ENCODE peak calls at places on chromosomes 7 and 10, in four cellular contexts. N, F, X and I are unnamed samples.

GRCh38 chr7:31443457-31443856 is 70.4 kb upstream of the ITPRID1 start:
- DNase-seq in N (no peak), F (peak; percentile 55), X (no peak), I (peak; percentile 61)

GRCh38 chr10:44651395-44651661 is 259.8 kb upstream of the TMEM72 start:
- DNase-seq in N (no peak), F (no peak), X (no peak), I (no peak)

GRCh38 chr10:49608925-49609282 is 1.2 kb upstream of the SLC18A3 start:
- DNase-seq in N (no peak), F (no peak), X (no peak), I (no peak)

GRCh38 chr7:157834501-157835143 is 497.8 kb downstream of the DNAJB6 start:
- DNase-seq in N (no peak), F (no peak), X (no peak), I (no peak)

GRCh38 chr7:156251861-156252260 is 388.7 kb upstream of the RNF32 start:
- DNase-seq in N (no peak), F (no peak), X (no peak), I (no peak)

GRCh38 chr7:131327049-131327625 is 539 bp upstream of the MKLN1 start:
- DNase-seq in N (peak; percentile 48), F (peak; percentile 74), X (peak; percentile 47), I (peak; percentile 63)

GRCh38 chr10:44723654-44724053 is 187.5 kb upstream of the TMEM72 start:
- DNase-seq in N (peak; percentile 35), F (peak; percentile 28), X (no peak), I (no peak)

GRCh38 chr7:120805636-120806388 is 52.1 kb downstream of the TSPAN12 start:
- DNase-seq in N (peak; percentile 56), F (peak; percentile 71), X (peak; percentile 47), I (peak; percentile 74)

GRCh38 chr10:46247808-46248569 is 38.8 kb upstream of the ANTXRL start:
- DNase-seq in N (no peak), F (no peak), X (no peak), I (no peak)

GRCh38 chr7:22433710-22434460 is 66.1 kb downstream of the STEAP1B start:
- DNase-seq in N (peak; percentile 40), F (peak; percentile 57), X (no peak), I (no peak)

GRCh38 chr7:68146970-68147369 is 1150.3 kb downstream of the TYW1 start:
- DNase-seq in N (no peak), F (no peak), X (no peak), I (no peak)

GRCh38 chr7:66236713-66237303 is 31.7 kb downstream of the TPST1 start:
- DNase-seq in N (no peak), F (no peak), X (no peak), I (no peak)

GRCh38 chr7:78326870-78327269 is 528.3 kb downstream of the PHTF2 start:
- DNase-seq in N (peak; percentile 12), F (no peak), X (peak; percentile 1), I (no peak)

GRCh38 chr10:92363498-92363897 is 72.5 kb downstream of the MARCHF5 start:
- DNase-seq in N (no peak), F (no peak), X (no peak), I (no peak)

DNA sequence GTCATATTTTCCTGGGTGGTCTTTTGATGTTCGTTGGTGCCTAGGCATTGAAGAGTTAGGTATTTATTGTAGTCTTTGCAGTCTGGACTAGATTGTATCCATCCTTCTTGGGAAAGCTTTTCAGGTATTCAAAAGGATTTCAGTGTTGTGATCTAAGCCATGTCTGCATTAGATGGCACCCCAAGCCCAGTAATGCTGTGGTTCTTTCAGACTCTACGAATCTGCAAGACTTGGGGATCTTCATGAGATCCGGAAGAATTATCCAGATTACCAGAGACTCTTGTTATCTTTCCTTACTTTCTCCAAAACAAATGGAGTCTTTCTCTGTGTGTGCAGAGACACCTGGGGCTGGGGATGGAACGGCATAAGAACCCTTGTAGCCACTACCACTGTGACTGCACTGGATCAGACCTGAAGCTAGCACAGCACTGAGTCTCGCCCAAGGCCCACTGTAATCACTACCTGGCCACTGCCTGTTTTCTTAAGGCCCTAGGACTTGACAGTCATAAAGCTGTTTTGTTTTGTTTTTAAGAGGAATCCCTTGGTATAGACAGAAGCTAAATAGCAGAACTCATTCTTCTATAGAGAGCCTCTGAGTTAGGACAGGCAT is 75.5 kb downstream of the MARCHF5 start:
- DNase-seq in N (no peak), F (no peak), X (no peak), I (no peak)
- TF ChIP-seq CTCF in N (no peak), F (no peak), X (no peak), I (no peak)

DNA sequence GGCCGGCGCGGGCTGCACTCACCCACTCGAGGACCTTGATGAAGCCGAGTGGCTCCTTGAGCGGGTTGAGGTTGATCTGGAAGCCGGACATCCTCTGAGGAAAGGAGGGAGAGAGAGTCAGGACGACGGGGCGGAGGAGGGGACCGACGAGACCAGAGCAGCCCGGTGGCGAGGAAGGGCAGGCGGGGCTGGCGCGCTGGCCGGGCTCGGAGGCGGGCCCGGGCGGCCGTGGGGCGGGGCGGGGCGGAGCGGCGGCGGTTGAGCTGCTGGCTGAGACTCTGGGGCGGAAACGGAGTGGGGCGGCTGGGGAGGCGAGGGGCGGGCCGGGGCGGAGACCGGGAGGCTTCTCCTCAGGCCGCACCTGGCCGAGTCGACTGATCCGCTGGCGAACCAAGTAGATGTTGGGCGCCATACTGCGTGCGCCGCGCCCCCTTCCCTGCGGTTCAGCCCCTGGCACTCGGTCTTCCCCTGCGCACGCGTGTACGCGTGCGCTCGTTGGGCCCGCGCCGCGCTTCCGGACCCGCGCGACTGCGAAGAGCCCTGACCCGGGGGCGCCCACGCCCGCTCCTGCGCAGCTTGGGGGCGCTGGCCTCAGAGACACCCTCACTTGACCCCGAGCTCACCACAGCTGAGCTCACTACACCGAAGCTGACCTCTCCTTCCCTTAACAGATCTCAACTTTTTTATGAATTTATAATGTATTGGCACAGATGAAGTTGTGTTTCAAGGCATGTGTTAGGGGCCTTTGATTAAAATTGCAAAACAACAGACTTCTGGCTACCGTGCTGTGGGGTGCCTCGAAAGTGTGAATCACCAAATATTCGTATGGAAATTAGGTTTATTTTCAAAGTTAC is at the start of gene SYPL1:
- DNase-seq in N (peak; percentile 93), F (peak; percentile 89), X (peak; percentile 51), I (peak; percentile 97)
- TF ChIP-seq CTCF in N (peak; percentile 21), F (no peak), X (no peak), I (no peak)

GRCh38 chr10:5199398-5199797 is 2.8 kb downstream of the AKR1C4 start:
- DNase-seq in N (no peak), F (no peak), X (no peak), I (no peak)
- TF ChIP-seq CTCF in N (no peak), F (no peak), X (no peak), I (no peak)

DNA sequence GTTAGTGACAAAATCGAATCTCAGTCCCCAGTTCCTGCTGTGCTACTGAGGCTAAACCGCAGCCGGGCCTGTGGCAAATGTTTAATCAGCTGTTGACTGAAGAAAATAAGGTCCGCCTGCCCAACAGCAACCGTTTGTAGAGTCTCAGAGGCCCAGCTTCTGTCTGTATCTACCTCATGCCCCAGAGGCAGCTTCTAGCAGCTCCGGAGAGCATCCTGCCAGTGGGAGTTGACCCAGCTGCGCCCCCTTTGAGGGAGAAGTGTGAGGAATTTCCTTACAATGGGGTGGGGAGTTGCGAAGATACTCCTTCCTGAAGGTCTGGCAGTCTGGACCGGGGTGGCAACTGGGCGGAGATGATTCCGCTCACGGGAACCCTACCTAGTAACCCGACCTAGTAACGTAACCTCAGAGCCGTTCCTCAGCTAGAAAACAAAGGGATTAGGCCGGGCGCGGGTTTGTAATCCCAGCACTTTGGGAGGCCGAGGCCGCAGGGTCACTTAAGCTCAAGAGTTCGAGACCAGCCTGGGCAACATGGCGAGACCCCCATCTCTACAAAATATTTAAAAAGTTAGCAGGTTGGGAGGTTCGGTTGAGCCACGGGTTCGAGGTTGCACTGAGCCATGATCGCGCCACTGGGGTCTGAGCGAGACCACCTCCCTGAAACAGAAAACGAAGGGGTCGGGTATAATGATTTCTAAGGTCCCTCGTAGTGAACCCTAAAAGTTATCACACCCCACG is 846 bp upstream of the ZNF775 start:
- DNase-seq in N (peak; percentile 64), F (peak; percentile 57), X (peak; percentile 79), I (peak; percentile 86)
- TF ChIP-seq CTCF in N (peak; percentile 31), F (no peak), X (peak; percentile 11), I (peak; percentile 43)

DNA sequence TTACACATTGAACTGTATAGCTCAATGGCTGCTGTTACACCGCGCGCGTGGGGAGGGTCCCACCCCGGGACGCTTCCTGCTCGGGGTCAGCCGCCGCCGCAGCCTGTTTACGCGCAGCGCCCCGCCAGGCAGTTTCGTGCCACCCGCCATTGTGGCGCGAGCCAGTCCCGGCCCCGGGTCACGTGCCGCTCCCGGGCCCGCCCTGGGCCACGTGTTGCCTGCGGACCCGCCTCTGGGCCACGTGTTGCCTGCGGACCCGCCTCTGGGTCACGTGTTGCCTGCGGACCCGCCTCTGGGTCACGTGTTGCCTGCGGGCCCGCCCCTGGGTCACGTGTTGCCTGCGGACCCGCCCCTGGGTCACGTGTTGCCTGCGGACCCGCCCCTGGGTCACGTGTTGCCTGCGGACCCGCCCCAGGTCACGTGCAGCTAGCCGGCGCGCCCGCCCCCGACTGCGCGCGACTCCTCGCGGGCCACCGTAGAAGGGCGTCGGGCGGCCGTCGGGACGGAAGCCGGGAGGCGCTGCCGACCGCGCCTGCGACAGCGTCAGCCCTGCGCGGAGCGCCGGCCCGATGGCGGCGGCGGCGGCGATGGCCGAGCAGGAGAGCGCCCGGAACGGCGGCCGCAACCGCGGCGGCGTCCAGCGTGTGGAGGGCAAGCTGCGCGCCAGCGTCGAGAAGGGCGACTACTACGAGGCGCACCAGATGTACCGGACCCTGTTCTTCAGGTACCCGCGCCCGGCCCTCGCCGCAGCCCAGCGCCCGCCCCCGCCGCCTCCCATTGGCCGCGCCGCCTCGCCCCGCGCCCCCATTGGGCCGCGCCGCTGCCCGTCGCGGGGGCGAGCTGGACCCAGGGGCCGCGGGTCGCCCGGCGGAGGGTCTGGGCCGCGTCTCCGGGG is at the start of gene GET4:
- DNase-seq in N (peak; percentile 96), F (peak; percentile 96), X (peak; percentile 60), I (peak; percentile 98)
- TF ChIP-seq CTCF in N (peak; percentile 36), F (peak; percentile 2), X (no peak), I (peak; percentile 18)

GRCh38 chr10:88115406-88115805 is 252.0 kb downstream of the PTEN start:
- DNase-seq in N (no peak), F (no peak), X (no peak), I (no peak)

GRCh38 chr10:88115968-88116367 is 252.5 kb downstream of the PTEN start:
- DNase-seq in N (no peak), F (no peak), X (no peak), I (no peak)

GRCh38 chr10:88113232-88113631 is 249.8 kb downstream of the PTEN start:
- DNase-seq in N (peak; percentile 24), F (no peak), X (no peak), I (no peak)

GRCh38 chr10:88113657-88114272 is 250.3 kb downstream of the PTEN start:
- DNase-seq in N (no peak), F (no peak), X (no peak), I (no peak)

GRCh38 chr10:88114368-88114767 is 250.9 kb downstream of the PTEN start:
- DNase-seq in N (peak; percentile 44), F (peak; percentile 32), X (no peak), I (peak; percentile 39)
- TF ChIP-seq CTCF in N (peak; percentile 67), F (peak; percentile 50), X (peak; percentile 47), I (peak; percentile 47)